ENCODE peak calls at places on chromosomes 16 and 17, in ten cellular contexts. E, W, I, P, B, Z, R, V, F and S are unnamed samples.
A peak's percentile ranks its signal among the peaks of the same experiment; 100 is the strongest.

GRCh38 chr17:41811549-41812175 is at the start of gene P3H4:
- DNase-seq in V (peak; percentile 29), F (peak; percentile 88), W (peak; percentile 52), E (peak; percentile 89), P (peak; percentile 91), I (peak; percentile 80), R (no peak), Z (peak; percentile 40), B (peak; percentile 52), S (peak; percentile 83)

GRCh38 chr16:17345043-17345442 is 125.7 kb downstream of the XYLT1 start:
- DNase-seq in Z (no peak), P (no peak), I (no peak), W (no peak), F (no peak), B (no peak), R (no peak), E (peak; percentile 60), V (no peak), S (no peak)

GRCh38 chr17:80921741-80922579 is 69.7 kb upstream of the CHMP6 start:
- DNase-seq in P (no peak), Z (no peak), R (no peak), V (no peak), W (no peak), B (no peak), I (no peak), F (no peak), E (no peak), S (no peak)

GRCh38 chr16:85656351-85657266 is 32.1 kb downstream of the GINS2 start:
- DNase-seq in E (peak; percentile 40), I (no peak), W (no peak), V (no peak), R (no peak), B (no peak), P (no peak), F (no peak), Z (no peak), S (no peak)

GRCh38 chr16:67077871-67078270 is 31.9 kb upstream of the PHAF1 start:
- DNase-seq in V (no peak), B (no peak), R (no peak), E (no peak), F (no peak), P (no peak), Z (no peak), W (no peak), I (no peak), S (no peak)

GRCh38 chr16:64654137-64654652 is 467.7 kb downstream of the CDH11 start:
- DNase-seq in E (no peak), V (no peak), B (no peak), I (no peak), P (no peak), Z (no peak), W (no peak), R (no peak), F (peak; percentile 8), S (no peak)

GRCh38 chr17:27414271-27414670 is 42.0 kb upstream of the KSR1 start:
- DNase-seq in I (no peak), P (no peak), W (no peak), Z (no peak), V (no peak), B (no peak), F (no peak), R (no peak), E (no peak), S (no peak)

GRCh38 chr17:2952174-2952845 is 111.1 kb downstream of the OR1D5 start:
- DNase-seq in R (no peak), Z (no peak), F (no peak), I (no peak), B (no peak), E (no peak), V (no peak), P (peak; percentile 37), W (no peak), S (no peak)

GRCh38 chr17:32341141-32341856 is 674 bp downstream of the C17orf75 start:
- DNase-seq in E (no peak), P (peak; percentile 47), W (peak; percentile 8), F (no peak), V (no peak), B (no peak), I (no peak), Z (no peak), R (no peak), S (no peak)

GRCh38 chr17:29592850-29593545 is at the start of gene ANKRD13B:
- DNase-seq in Z (no peak), I (peak; percentile 55), F (no peak), V (no peak), W (peak; percentile 77), B (no peak), P (peak; percentile 41), R (no peak), E (peak; percentile 74), S (peak; percentile 82)

GRCh38 chr17:55275894-55276804 is 11.4 kb downstream of the HLF start:
- DNase-seq in P (no peak), W (no peak), I (no peak), F (no peak), Z (no peak), E (no peak), V (no peak), B (no peak), R (no peak), S (no peak)

GRCh38 chr17:8887834-8888703 is 20.6 kb upstream of the PIK3R6 start:
- DNase-seq in Z (no peak), P (peak; percentile 57), V (no peak), W (no peak), I (peak; percentile 79), E (peak; percentile 66), R (no peak), F (peak; percentile 32), B (no peak), S (peak; percentile 51)